ENCODE peak calls at places on chromosomes 4 and X, in nine cellular contexts. Q is activated CD8-positive, alpha-beta T cell treated with anti-CD3 and anti-CD28 coated beads for 36 hours; N is HCEC 1CT; O is nucleus accumbens; H is Right ventricle myocardium superior; L is A549; M is GF-D8; R is cardiac fibroblast; Y is AG20443. F is an unnamed sample.
A peak's percentile ranks its signal among the peaks of the same experiment; 100 is the strongest.

GRCh38 chr4:65668201-65669007 is 1.9 kb downstream of the EPHA5 start:
- DNase-seq in Q (no peak), L (no peak), O (peak; percentile 28), Y (peak; percentile 36), M (no peak), N (peak; percentile 32), H (no peak), R (peak; percentile 32), F (no peak)

GRCh38 chr4:68407868-68408190 is 39.4 kb upstream of the TMPRSS11E start:
- DNase-seq in R (no peak), Q (no peak), M (no peak), O (no peak), L (no peak), N (no peak), Y (no peak), H (no peak), F (no peak)

GRCh38 chrX:56232221-56233082 is at the start of gene KLF8:
- DNase-seq in O (peak; percentile 29), L (no peak), Q (peak; percentile 50), Y (peak; percentile 55), H (peak; percentile 55), N (no peak), M (no peak), R (peak; percentile 14), F (peak; percentile 43)

GRCh38 chr4:164526916-164527315 is 227.0 kb upstream of the SMIM31 start:
- DNase-seq in H (no peak), O (no peak), R (no peak), L (no peak), M (no peak), Y (no peak), Q (no peak), N (no peak), F (no peak)

GRCh38 chr4:145920205-145920604 is 18.4 kb downstream of the ZNF827 start:
- DNase-seq in O (no peak), Q (no peak), R (peak; percentile 92), H (no peak), Y (peak; percentile 94), M (no peak), L (no peak), N (peak; percentile 62), F (no peak)

GRCh38 chr4:24736066-24736465 is 59.3 kb upstream of the SOD3 start:
- DNase-seq in L (no peak), O (no peak), M (no peak), R (peak; percentile 53), Q (no peak), Y (no peak), H (no peak), N (no peak), F (no peak)

GRCh38 chr4:148574502-148574901 is 132.3 kb upstream of the NR3C2 start:
- DNase-seq in Y (peak; percentile 19), L (no peak), H (no peak), Q (no peak), M (no peak), O (no peak), N (peak; percentile 33), R (peak; percentile 42), F (no peak)

GRCh38 chr4:181258569-181258968 is 984.6 kb upstream of the TENM3 start:
- DNase-seq in Y (no peak), L (no peak), N (no peak), Q (no peak), O (no peak), R (no peak), M (no peak), H (no peak), F (no peak)

GRCh38 chr4:174600391-174600790 is 78.1 kb upstream of the HPGD start:
- DNase-seq in M (no peak), H (no peak), Y (peak; percentile 30), R (no peak), N (peak; percentile 27), Q (no peak), L (no peak), O (no peak), F (no peak)

GRCh38 chr4:110460074-110460761 is 15.7 kb upstream of the ENPEP start:
- DNase-seq in O (no peak), H (no peak), N (no peak), M (no peak), Y (no peak), R (no peak), Q (no peak), L (no peak), F (no peak)

GRCh38 chrX:46327229-46328081 is 217.8 kb downstream of the ZNF674 start:
- DNase-seq in N (no peak), L (peak; percentile 69), O (no peak), Q (no peak), H (peak; percentile 45), R (peak; percentile 44), M (no peak), Y (peak; percentile 74), F (peak; percentile 87)